ENCODE peak calls at places on chromosomes 12 and 14, in five cellular contexts. Z is breast epithelium, V is heart right ventricle, D is fibroblast of lung, Q is Peyer's patch. Y is an unnamed sample. For H3K4me1, the result is how much of the 10 kb centered on the place peaks cover.

GRCh38 chr14:50820786-50821185 is 10.2 kb downstream of the NIN start:
- DNase-seq in D (no peak), V (no peak), Q (no peak), Z (no peak), Y (no peak)

GRCh38 chr12:27818421-27818918 is 38.4 kb upstream of the MANSC4 start:
- DNase-seq in Q (no peak), Z (no peak), V (no peak), D (peak), Y (peak)

GRCh38 chr12:107818984-107819383 is 44.5 kb downstream of the ASCL4 start:
- DNase-seq in V (no peak), Q (no peak), Z (no peak), D (no peak), Y (no peak)

GRCh38 chr14:47208434-47208833 is 467.0 kb downstream of the MDGA2 start:
- DNase-seq in V (no peak), D (no peak), Z (no peak), Q (no peak), Y (no peak)

GRCh38 chr12:84463756-84464495 is 448.7 kb downstream of the SLC6A15 start:
- DNase-seq in D (peak), Z (no peak), Q (no peak), V (no peak), Y (no peak)

GRCh38 chr12:213527-213932 is 427 bp downstream of the SLC6A12 start:
- DNase-seq in V (no peak), Q (no peak), D (no peak), Z (no peak), Y (no peak)

GRCh38 chr14:83975435-83976222 is 1554.3 kb upstream of the FLRT2 start:
- DNase-seq in V (peak), D (peak), Q (no peak), Z (no peak), Y (peak)

GRCh38 chr14:33568935-33569579 is 381.8 kb downstream of the EGLN3 start:
- DNase-seq in Q (no peak), Z (no peak), D (peak), V (no peak), Y (no peak)

GRCh38 chr12:115872212-115872611 is 405.3 kb downstream of the MED13L start:
- DNase-seq in D (no peak), Z (no peak), V (no peak), Q (no peak), Y (no peak)

GRCh38 chr14:84273181-84273580 is 1256.8 kb upstream of the FLRT2 start:
- DNase-seq in D (no peak), Z (no peak), Q (no peak), V (no peak), Y (no peak)

GRCh38 chr12:69171881-69172280 is 67.5 kb upstream of the CPSF6 start:
- DNase-seq in Q (no peak), D (no peak), Z (no peak), V (no peak), Y (no peak)

GRCh38 chr12:104339663-104340062 is 36.1 kb downstream of the EID3 start:
- DNase-seq in D (no peak), Q (no peak), Z (no peak), V (no peak), Y (no peak)

GRCh38 chr12:120367924-120368788 is 808 bp downstream of the MSI1 start:
- DNase-seq in V (peak), Q (no peak), D (no peak), Z (no peak), Y (no peak)

GRCh38 chr12:64696065-64696741 is 63.0 kb downstream of the GNS start:
- DNase-seq in D (peak), V (no peak), Q (no peak), Z (no peak), Y (no peak)

GRCh38 chr14:56650075-56650474 is 70.5 kb downstream of the TMEM260 start:
- DNase-seq in D (no peak), V (no peak), Z (no peak), Q (no peak), Y (no peak)

GRCh38 chr12:122840580-122841513 is 5.6 kb downstream of the HIP1R start:
- DNase-seq in Q (no peak), D (no peak), V (no peak), Z (peak), Y (no peak)

GRCh38 chr14:26174395-26174794 is 423.4 kb downstream of the NOVA1 start:
- DNase-seq in D (peak), Z (no peak), V (no peak), Q (no peak), Y (no peak)

GRCh38 chr12:124967016-124967739 is 21.8 kb downstream of the DHX37 start:
- DNase-seq in D (no peak), Z (no peak), V (no peak), Q (no peak), Y (no peak)

GRCh38 chr14:68791078-68791983 is 1.5 kb downstream of the ZFP36L1 start:
- DNase-seq in Q (peak), Z (no peak), D (peak), V (no peak), Y (no peak)

GRCh38 chr12:56863789-56864188 is 70.4 kb downstream of the SDR9C7 start:
- DNase-seq in Z (no peak), Q (no peak), V (no peak), D (no peak), Y (no peak)

GRCh38 chr14:30312214-30312613 is 246.7 kb upstream of the G2E3 start:
- DNase-seq in Q (no peak), V (no peak), Z (no peak), D (no peak), Y (no peak)

GRCh38 chr12:105569886-105570285 is 239.4 kb downstream of the C12orf75 start:
- DNase-seq in V (no peak), D (no peak), Z (no peak), Q (no peak), Y (no peak)

GRCh38 chr14:90239139-90239538 is 17.2 kb upstream of the PSMC1 start:
- DNase-seq in Z (no peak), V (no peak), D (peak), Q (no peak), Y (no peak)

GRCh38 chr14:23571701-23572523 is 4.3 kb upstream of the AP1G2 start:
- DNase-seq in V (no peak), Q (no peak), D (no peak), Z (peak), Y (peak)

GRCh38 chr12:111767362-111768158 is 827 bp downstream of the ALDH2 start:
- DNase-seq in V (no peak), D (peak), Q (peak), Z (no peak), Y (no peak)

GRCh38 chr14:90521121-90521929 is 124.5 kb downstream of the CALM1 start:
- DNase-seq in D (no peak), V (no peak), Q (no peak), Z (no peak), Y (peak)

GRCh38 chr14:84340938-84341337 is 1189.0 kb upstream of the FLRT2 start:
- DNase-seq in Z (no peak), D (peak), Q (no peak), V (no peak), Y (no peak)

GRCh38 chr14:68621400-68622365 is 171.2 kb downstream of the ZFP36L1 start:
- DNase-seq in Q (peak), D (peak), V (peak), Z (no peak), Y (no peak)

GRCh38 chr12:103800252-103800771 is 40.7 kb downstream of the NT5DC3 start:
- DNase-seq in Q (peak), V (peak), Z (no peak), D (peak), Y (peak)

GRCh38 chr12:68240079-68240478 is 13.3 kb downstream of the IL22 start:
- DNase-seq in Z (no peak), D (peak), V (no peak), Q (no peak), Y (no peak)

GRCh38 chr12:65943388-65944137 is 119.3 kb downstream of the HMGA2 start:
- DNase-seq in Z (no peak), V (no peak), D (no peak), Q (no peak), Y (no peak)
- H3K4me1 ChIP-seq in Z (under half), V (under half), D (under half), Q (under half), Y (under half)

DNA sequence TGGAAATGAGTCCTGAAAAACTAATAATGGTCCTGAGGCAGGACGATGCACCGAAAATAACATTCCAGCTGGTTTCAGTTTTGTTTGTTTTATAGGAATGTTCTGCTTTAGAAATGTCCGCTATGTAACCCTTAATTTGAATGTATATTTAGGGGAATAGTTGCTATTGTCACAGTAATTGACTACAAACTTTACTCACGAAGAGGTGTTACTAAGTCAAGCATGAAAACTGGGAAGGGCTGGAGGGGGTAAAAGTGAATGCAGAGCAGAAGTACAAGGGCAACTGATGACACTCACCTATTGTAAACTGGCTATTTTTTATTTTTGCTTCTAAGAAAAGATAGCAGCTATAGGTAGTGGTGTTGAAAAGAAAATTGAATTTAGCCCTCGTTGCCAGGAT is 230.7 kb upstream of the SYT10 start:
- DNase-seq in D (no peak), Q (no peak), V (no peak), Z (no peak), Y (no peak)
- H3K4me1 ChIP-seq in D (under half), Q (under half), V (under half), Z (under half), Y (under half)

DNA sequence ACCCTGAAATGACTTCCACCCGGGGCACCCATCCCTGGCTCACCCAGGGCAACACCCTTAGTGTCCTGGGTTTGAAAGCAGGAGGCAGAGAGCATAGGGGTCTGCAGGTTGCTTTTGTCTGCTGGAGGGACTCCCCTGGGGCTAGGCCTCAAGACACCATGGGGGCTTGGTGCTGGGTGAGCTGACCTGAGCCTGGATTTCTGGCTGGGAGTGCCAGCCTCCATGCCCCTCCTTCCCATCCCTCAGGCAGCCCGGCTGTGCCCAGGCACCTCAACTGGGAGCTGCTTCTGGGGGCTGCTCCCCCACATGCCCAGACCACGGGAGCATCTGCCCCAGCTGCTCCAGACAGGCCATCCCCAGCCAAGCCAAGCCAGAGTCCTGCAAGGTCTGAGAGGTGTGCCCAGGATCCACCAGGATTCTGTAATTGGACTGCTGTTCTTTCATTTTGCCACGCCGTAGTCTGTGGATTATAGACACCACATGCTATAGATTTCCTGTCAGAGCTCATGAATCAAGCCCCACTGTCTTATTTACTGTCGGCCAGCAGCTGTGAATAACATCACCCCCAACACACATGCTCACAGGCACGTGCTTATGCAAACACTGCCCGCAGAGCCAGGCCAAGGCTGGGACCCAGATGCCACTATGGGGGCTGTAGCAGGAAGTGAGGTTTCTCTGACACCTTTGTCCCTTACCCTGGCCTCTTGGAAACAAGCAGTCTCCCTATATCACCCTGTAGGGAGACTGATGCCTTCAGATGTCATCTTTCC is 29.4 kb upstream of the ESRRB start:
- DNase-seq in D (no peak), V (no peak), Q (no peak), Z (no peak), Y (no peak)
- H3K4me1 ChIP-seq in D (under half), V (under half), Q (under half), Z (under half), Y (under half)

DNA sequence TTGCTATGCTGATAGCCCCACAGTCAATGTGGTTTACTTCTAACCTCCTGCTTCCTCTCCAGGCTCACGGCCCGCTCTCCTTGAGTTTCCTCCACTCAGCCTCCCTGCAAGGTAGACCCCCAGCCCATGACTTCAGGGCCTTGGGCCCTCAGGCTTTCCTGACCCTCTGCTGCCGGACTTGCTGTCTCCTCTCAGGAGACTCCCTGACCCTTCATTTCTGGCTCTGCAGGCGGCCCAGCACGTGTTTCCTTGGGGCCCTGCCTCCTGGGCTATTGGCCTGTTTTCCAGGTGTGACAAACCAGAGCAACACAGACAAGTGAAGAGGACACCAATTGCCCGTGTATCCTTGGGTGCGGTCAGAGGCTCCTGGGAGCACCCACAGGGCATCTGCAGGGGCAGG is 54.6 kb downstream of the NFKBIA start:
- DNase-seq in V (no peak), Q (no peak), Z (no peak), D (no peak), Y (peak)
- H3K4me1 ChIP-seq in V (under half), Q (under half), Z (under half), D (under half), Y (under half)

DNA sequence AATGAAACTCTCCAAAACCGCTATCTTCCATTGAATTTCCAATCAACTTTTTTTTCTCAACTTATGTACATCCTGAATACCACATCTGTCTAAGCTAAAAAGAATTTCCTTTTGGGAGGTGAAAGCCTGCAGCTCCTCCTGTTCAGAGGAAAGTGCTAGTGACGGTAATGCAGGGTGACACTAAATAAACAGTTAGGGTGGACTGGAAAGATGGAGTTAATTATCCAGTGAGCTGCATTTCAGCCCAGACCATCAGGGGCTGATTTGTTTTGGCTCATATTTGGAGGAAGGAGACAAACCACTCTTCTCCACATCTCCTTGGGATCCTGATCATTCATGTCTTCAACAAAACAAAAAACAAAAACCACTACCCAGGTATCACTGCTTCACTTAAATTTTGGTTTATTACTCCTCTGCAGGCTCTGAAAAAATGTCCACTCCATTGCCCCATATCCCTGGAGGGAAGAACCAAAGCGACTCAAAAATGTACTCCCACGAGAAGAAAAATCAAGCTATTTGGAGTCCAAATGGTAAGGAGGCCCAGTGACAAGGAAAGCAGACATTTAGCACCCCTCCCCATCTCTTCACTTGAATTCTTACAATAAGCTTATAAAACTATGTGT is 5.1 kb upstream of the SIX1 start:
- DNase-seq in Z (no peak), V (no peak), D (no peak), Q (no peak), Y (no peak)
- H3K4me1 ChIP-seq in Z (under half), V (half or more), D (under half), Q (under half), Y (under half)

DNA sequence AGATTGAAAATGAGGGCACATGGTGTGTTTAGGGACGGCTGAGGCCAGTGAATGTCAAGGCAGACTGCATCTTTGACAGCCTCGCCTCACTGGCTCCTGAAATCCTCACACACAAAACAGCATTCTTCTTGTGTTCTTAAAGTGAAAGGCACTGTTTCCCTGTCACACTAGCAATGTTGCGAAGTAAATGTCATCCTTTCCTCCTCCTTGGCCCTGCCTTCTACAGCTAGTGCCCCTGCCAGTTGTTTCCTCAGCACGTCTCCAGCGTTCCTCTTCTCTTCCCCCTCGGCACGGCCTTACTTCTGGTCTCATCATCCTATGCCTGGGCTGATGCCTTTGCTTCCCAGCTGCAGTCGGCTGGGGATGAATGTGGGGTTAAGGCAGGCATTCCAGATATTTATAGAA is 129.4 kb upstream of the DNM1L start:
- DNase-seq in D (peak), V (no peak), Z (no peak), Q (no peak), Y (no peak)
- H3K4me1 ChIP-seq in D (under half), V (half or more), Z (under half), Q (under half), Y (under half)

DNA sequence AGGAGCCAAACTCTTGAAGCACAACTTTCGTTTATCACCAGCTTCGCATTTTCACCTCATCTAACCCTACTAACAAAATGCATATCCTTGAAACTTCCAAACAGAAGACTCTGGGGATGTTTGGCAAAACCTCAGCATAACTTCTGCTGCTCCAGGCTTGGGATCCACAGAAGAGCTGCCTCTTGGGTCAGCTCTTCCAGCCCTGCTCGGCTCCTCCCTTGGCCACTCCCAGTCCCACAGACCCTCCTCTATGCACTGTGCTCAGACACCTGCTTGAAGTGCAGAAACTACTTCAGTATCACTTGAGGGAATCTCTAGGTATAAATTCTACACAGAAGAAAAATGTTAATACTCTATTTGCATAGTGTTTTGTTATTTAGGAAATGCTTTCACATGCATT is 110.0 kb upstream of the AMIGO2 start:
- DNase-seq in V (no peak), Z (no peak), D (no peak), Q (no peak), Y (no peak)
- H3K4me1 ChIP-seq in V (half or more), Z (under half), D (under half), Q (under half), Y (under half)

DNA sequence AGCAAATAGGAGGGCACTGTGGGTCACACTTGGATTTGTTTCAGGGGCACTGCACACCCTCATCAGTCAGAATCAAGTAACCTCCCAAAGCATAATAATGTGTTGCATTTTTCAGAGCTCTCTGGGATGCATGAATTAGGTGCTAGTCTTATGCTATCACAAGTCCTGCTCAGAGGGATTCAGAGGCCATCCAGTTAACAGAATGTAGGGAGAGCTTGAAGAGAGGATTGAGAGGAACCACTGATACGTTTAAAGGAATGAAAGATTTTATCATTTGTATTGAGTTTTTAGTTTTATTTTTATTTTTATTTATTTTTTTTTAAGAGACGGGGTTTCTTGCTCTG is 44.6 kb downstream of the ANO6 start:
- DNase-seq in Z (no peak), V (no peak), D (no peak), Q (no peak), Y (no peak)
- H3K4me1 ChIP-seq in Z (under half), V (half or more), D (under half), Q (under half), Y (under half)

GRCh38 chr12:54330442-54330841 is 5.5 kb downstream of the COPZ1 start:
- DNase-seq in D (no peak), Z (no peak), V (no peak), Q (no peak), Y (no peak)
- H3K4me1 ChIP-seq in D (under half), Z (under half), V (half or more), Q (half or more), Y (under half)

DNA sequence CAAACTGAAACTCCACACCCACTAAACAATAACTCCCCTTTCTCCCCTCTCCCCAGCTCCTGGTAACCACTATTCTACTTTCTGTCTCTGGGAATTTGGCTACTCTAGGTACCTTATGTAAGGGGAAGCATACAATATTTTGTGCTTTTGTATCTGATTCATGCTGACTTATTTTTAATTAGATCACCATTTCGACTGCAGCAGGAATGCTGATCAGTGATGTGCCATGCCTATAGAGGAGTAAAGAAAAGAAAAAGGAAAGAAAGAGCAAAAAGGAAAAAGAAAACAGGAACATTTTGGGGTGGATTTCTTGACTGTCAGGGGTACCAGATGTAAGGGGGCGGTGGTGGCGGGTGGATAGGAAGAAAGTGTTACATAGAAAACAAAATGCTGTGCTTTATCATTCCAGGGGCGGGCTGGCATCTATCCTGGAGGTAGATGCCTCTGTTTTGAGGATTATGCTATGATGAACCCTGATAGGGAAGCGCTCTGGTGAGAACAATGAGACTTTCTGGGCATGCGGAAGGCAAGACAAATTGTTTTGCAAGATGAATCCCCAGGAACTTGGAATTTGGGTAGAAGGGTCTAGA is 45.2 kb upstream of the CTDSP2 start:
- DNase-seq in D (no peak), Z (no peak), Q (no peak), V (no peak), Y (no peak)
- H3K4me1 ChIP-seq in D (half or more), Z (under half), Q (half or more), V (half or more), Y (half or more)